ENCODE peak calls at places on chromosomes 1 and 21, in eight cellular contexts. One of them, this sample, is unnamed.

GRCh38 chr1:107664882-107665871 is 299.8 kb downstream of the VAV3 start:
- DNase-seq in B cell: no peak
- DNase-seq in CD4-positive, alpha-beta memory T cell: no peak
- DNase-seq in kidney epithelial cell: no peak
- DNase-seq in upper lobe of right lung: no peak
- DNase-seq in foreskin fibroblast: no peak
- DNase-seq in CD8-positive, alpha-beta memory T cell: no peak
- DNase-seq in GF-D8: no peak
- DNase-seq in this sample: no peak

GRCh38 chr21:35226302-35226701 is 177.2 kb upstream of the RUNX1 start:
- DNase-seq in foreskin fibroblast: peak; percentile 89
- DNase-seq in CD4-positive, alpha-beta memory T cell: no peak
- DNase-seq in CD8-positive, alpha-beta memory T cell: no peak
- DNase-seq in kidney epithelial cell: no peak
- DNase-seq in upper lobe of right lung: no peak
- DNase-seq in B cell: no peak
- DNase-seq in GF-D8: no peak
- DNase-seq in this sample: no peak

GRCh38 chr1:233613252-233614172 is at the start of gene KCNK1:
- DNase-seq in CD8-positive, alpha-beta memory T cell: no peak
- DNase-seq in GF-D8: no peak
- DNase-seq in upper lobe of right lung: peak; percentile 91
- DNase-seq in foreskin fibroblast: peak; percentile 81
- DNase-seq in B cell: no peak
- DNase-seq in kidney epithelial cell: peak; percentile 81
- DNase-seq in CD4-positive, alpha-beta memory T cell: no peak
- DNase-seq in this sample: peak; percentile 77

GRCh38 chr1:3975903-3976630 is 76.0 kb upstream of the C1orf174 start:
- DNase-seq in CD8-positive, alpha-beta memory T cell: no peak
- DNase-seq in foreskin fibroblast: no peak
- DNase-seq in GF-D8: no peak
- DNase-seq in upper lobe of right lung: no peak
- DNase-seq in B cell: no peak
- DNase-seq in CD4-positive, alpha-beta memory T cell: no peak
- DNase-seq in kidney epithelial cell: no peak
- DNase-seq in this sample: no peak

GRCh38 chr1:173392895-173393654 is 84.1 kb upstream of the PRDX6 start:
- DNase-seq in foreskin fibroblast: peak; percentile 95
- DNase-seq in kidney epithelial cell: peak; percentile 35
- DNase-seq in upper lobe of right lung: no peak
- DNase-seq in GF-D8: no peak
- DNase-seq in CD4-positive, alpha-beta memory T cell: no peak
- DNase-seq in B cell: no peak
- DNase-seq in CD8-positive, alpha-beta memory T cell: no peak
- DNase-seq in this sample: no peak

GRCh38 chr1:178037510-178038253 is 56.2 kb upstream of the RASAL2 start:
- DNase-seq in CD4-positive, alpha-beta memory T cell: no peak
- DNase-seq in foreskin fibroblast: peak; percentile 94
- DNase-seq in GF-D8: no peak
- DNase-seq in B cell: peak; percentile 2
- DNase-seq in upper lobe of right lung: peak; percentile 95
- DNase-seq in CD8-positive, alpha-beta memory T cell: no peak
- DNase-seq in kidney epithelial cell: no peak
- DNase-seq in this sample: no peak

GRCh38 chr1:208212893-208213292 is 31.3 kb downstream of the PLXNA2 start:
- DNase-seq in foreskin fibroblast: no peak
- DNase-seq in kidney epithelial cell: no peak
- DNase-seq in CD4-positive, alpha-beta memory T cell: no peak
- DNase-seq in upper lobe of right lung: no peak
- DNase-seq in GF-D8: no peak
- DNase-seq in B cell: no peak
- DNase-seq in CD8-positive, alpha-beta memory T cell: no peak
- DNase-seq in this sample: no peak

GRCh38 chr1:120178799-120179419 is 2.6 kb upstream of the SEC22B start:
- DNase-seq in GF-D8: no peak
- DNase-seq in foreskin fibroblast: peak; percentile 61
- DNase-seq in CD8-positive, alpha-beta memory T cell: no peak
- DNase-seq in upper lobe of right lung: no peak
- DNase-seq in CD4-positive, alpha-beta memory T cell: no peak
- DNase-seq in B cell: no peak
- DNase-seq in kidney epithelial cell: no peak
- DNase-seq in this sample: no peak

GRCh38 chr1:19010995-19011696 is 54.7 kb upstream of the IFFO2 start:
- DNase-seq in foreskin fibroblast: peak; percentile 98
- DNase-seq in upper lobe of right lung: peak; percentile 88
- DNase-seq in GF-D8: peak; percentile 4
- DNase-seq in kidney epithelial cell: peak; percentile 97
- DNase-seq in B cell: no peak
- DNase-seq in CD4-positive, alpha-beta memory T cell: peak; percentile 63
- DNase-seq in CD8-positive, alpha-beta memory T cell: peak; percentile 25
- DNase-seq in this sample: peak; percentile 90

GRCh38 chr1:219128957-219129356 is 44.7 kb upstream of the LYPLAL1 start:
- DNase-seq in CD4-positive, alpha-beta memory T cell: no peak
- DNase-seq in upper lobe of right lung: no peak
- DNase-seq in GF-D8: no peak
- DNase-seq in CD8-positive, alpha-beta memory T cell: no peak
- DNase-seq in foreskin fibroblast: peak; percentile 46
- DNase-seq in kidney epithelial cell: no peak
- DNase-seq in B cell: no peak
- DNase-seq in this sample: no peak

GRCh38 chr1:214209260-214209808 is 71.6 kb upstream of the SMYD2 start:
- DNase-seq in upper lobe of right lung: no peak
- DNase-seq in CD8-positive, alpha-beta memory T cell: no peak
- DNase-seq in foreskin fibroblast: no peak
- DNase-seq in CD4-positive, alpha-beta memory T cell: no peak
- DNase-seq in kidney epithelial cell: no peak
- DNase-seq in GF-D8: no peak
- DNase-seq in B cell: no peak
- DNase-seq in this sample: no peak

GRCh38 chr1:232873412-232873811 is 68.2 kb downstream of the MAP10 start:
- DNase-seq in upper lobe of right lung: no peak
- DNase-seq in B cell: no peak
- DNase-seq in GF-D8: no peak
- DNase-seq in CD4-positive, alpha-beta memory T cell: no peak
- DNase-seq in kidney epithelial cell: no peak
- DNase-seq in CD8-positive, alpha-beta memory T cell: no peak
- DNase-seq in foreskin fibroblast: no peak
- DNase-seq in this sample: no peak

GRCh38 chr1:181131255-181131901 is 42.9 kb downstream of the IER5 start:
- DNase-seq in B cell: peak; percentile 70
- DNase-seq in upper lobe of right lung: no peak
- DNase-seq in CD8-positive, alpha-beta memory T cell: no peak
- DNase-seq in GF-D8: peak; percentile 37
- DNase-seq in foreskin fibroblast: no peak
- DNase-seq in CD4-positive, alpha-beta memory T cell: no peak
- DNase-seq in kidney epithelial cell: no peak
- DNase-seq in this sample: no peak

GRCh38 chr1:116496380-116496779 is 74.4 kb downstream of the CD58 start:
- DNase-seq in CD4-positive, alpha-beta memory T cell: no peak
- DNase-seq in upper lobe of right lung: no peak
- DNase-seq in kidney epithelial cell: no peak
- DNase-seq in B cell: no peak
- DNase-seq in GF-D8: peak; percentile 23
- DNase-seq in CD8-positive, alpha-beta memory T cell: no peak
- DNase-seq in foreskin fibroblast: peak; percentile 80
- DNase-seq in this sample: no peak

GRCh38 chr1:225866061-225866844 is 15.9 kb downstream of the TMEM63A start:
- DNase-seq in CD8-positive, alpha-beta memory T cell: peak; percentile 70
- DNase-seq in kidney epithelial cell: no peak
- DNase-seq in upper lobe of right lung: no peak
- DNase-seq in B cell: peak; percentile 43
- DNase-seq in CD4-positive, alpha-beta memory T cell: peak; percentile 89
- DNase-seq in GF-D8: peak; percentile 56
- DNase-seq in foreskin fibroblast: peak; percentile 59
- DNase-seq in this sample: no peak

GRCh38 chr1:183234660-183235476 is 48.8 kb downstream of the LAMC2 start:
- DNase-seq in CD4-positive, alpha-beta memory T cell: no peak
- DNase-seq in GF-D8: no peak
- DNase-seq in upper lobe of right lung: no peak
- DNase-seq in B cell: no peak
- DNase-seq in CD8-positive, alpha-beta memory T cell: no peak
- DNase-seq in kidney epithelial cell: peak; percentile 80
- DNase-seq in foreskin fibroblast: peak; percentile 97
- DNase-seq in this sample: peak; percentile 86

GRCh38 chr1:184656221-184656620 is 98.4 kb downstream of the EDEM3 start:
- DNase-seq in kidney epithelial cell: no peak
- DNase-seq in foreskin fibroblast: no peak
- DNase-seq in CD4-positive, alpha-beta memory T cell: no peak
- DNase-seq in CD8-positive, alpha-beta memory T cell: no peak
- DNase-seq in GF-D8: no peak
- DNase-seq in B cell: no peak
- DNase-seq in upper lobe of right lung: no peak
- DNase-seq in this sample: no peak

GRCh38 chr1:205430631-205431305 is 8.9 kb upstream of the LEMD1 start:
- DNase-seq in kidney epithelial cell: no peak
- DNase-seq in GF-D8: no peak
- DNase-seq in CD4-positive, alpha-beta memory T cell: peak; percentile 69
- DNase-seq in CD8-positive, alpha-beta memory T cell: peak; percentile 57
- DNase-seq in B cell: peak; percentile 88
- DNase-seq in upper lobe of right lung: peak; percentile 75
- DNase-seq in foreskin fibroblast: peak; percentile 52
- DNase-seq in this sample: no peak

GRCh38 chr1:100631015-100631521 is 88.5 kb upstream of the VCAM1 start:
- DNase-seq in B cell: no peak
- DNase-seq in foreskin fibroblast: peak; percentile 58
- DNase-seq in CD8-positive, alpha-beta memory T cell: no peak
- DNase-seq in kidney epithelial cell: peak; percentile 79
- DNase-seq in GF-D8: peak; percentile 72
- DNase-seq in upper lobe of right lung: no peak
- DNase-seq in CD4-positive, alpha-beta memory T cell: no peak
- DNase-seq in this sample: no peak

GRCh38 chr1:41860771-41861170 is 58.0 kb downstream of the HIVEP3 start:
- DNase-seq in GF-D8: no peak
- DNase-seq in CD8-positive, alpha-beta memory T cell: no peak
- DNase-seq in kidney epithelial cell: no peak
- DNase-seq in upper lobe of right lung: no peak
- DNase-seq in CD4-positive, alpha-beta memory T cell: no peak
- DNase-seq in B cell: no peak
- DNase-seq in foreskin fibroblast: no peak
- DNase-seq in this sample: no peak

GRCh38 chr1:43531906-43532584 is 1.4 kb downstream of the PTPRF start:
- DNase-seq in B cell: no peak
- DNase-seq in foreskin fibroblast: no peak
- DNase-seq in CD8-positive, alpha-beta memory T cell: no peak
- DNase-seq in upper lobe of right lung: peak; percentile 64
- DNase-seq in kidney epithelial cell: no peak
- DNase-seq in CD4-positive, alpha-beta memory T cell: no peak
- DNase-seq in GF-D8: no peak
- DNase-seq in this sample: no peak

GRCh38 chr1:170807432-170807831 is 127.9 kb upstream of the MROH9 start:
- DNase-seq in upper lobe of right lung: no peak
- DNase-seq in CD8-positive, alpha-beta memory T cell: no peak
- DNase-seq in kidney epithelial cell: peak; percentile 10
- DNase-seq in CD4-positive, alpha-beta memory T cell: no peak
- DNase-seq in foreskin fibroblast: peak; percentile 89
- DNase-seq in GF-D8: no peak
- DNase-seq in B cell: no peak
- DNase-seq in this sample: no peak

GRCh38 chr1:117678246-117678977 is 72.6 kb downstream of the TENT5C start:
- DNase-seq in CD8-positive, alpha-beta memory T cell: no peak
- DNase-seq in B cell: no peak
- DNase-seq in kidney epithelial cell: no peak
- DNase-seq in CD4-positive, alpha-beta memory T cell: no peak
- DNase-seq in upper lobe of right lung: no peak
- DNase-seq in GF-D8: no peak
- DNase-seq in foreskin fibroblast: no peak
- DNase-seq in this sample: no peak

GRCh38 chr21:39184050-39184980 is 1.1 kb upstream of the PSMG1 start:
- DNase-seq in B cell: no peak
- DNase-seq in foreskin fibroblast: peak; percentile 22
- DNase-seq in kidney epithelial cell: no peak
- DNase-seq in GF-D8: no peak
- DNase-seq in CD4-positive, alpha-beta memory T cell: no peak
- DNase-seq in CD8-positive, alpha-beta memory T cell: no peak
- DNase-seq in upper lobe of right lung: no peak
- DNase-seq in this sample: no peak

GRCh38 chr21:32719085-32719484 is 8.7 kb downstream of the SYNJ1 start:
- DNase-seq in CD8-positive, alpha-beta memory T cell: no peak
- DNase-seq in foreskin fibroblast: no peak
- DNase-seq in GF-D8: no peak
- DNase-seq in B cell: no peak
- DNase-seq in upper lobe of right lung: no peak
- DNase-seq in kidney epithelial cell: no peak
- DNase-seq in CD4-positive, alpha-beta memory T cell: no peak
- DNase-seq in this sample: no peak

GRCh38 chr1:36207339-36207738 is 16.9 kb upstream of the THRAP3 start:
- DNase-seq in kidney epithelial cell: no peak
- DNase-seq in CD8-positive, alpha-beta memory T cell: no peak
- DNase-seq in CD4-positive, alpha-beta memory T cell: no peak
- DNase-seq in B cell: no peak
- DNase-seq in GF-D8: no peak
- DNase-seq in upper lobe of right lung: peak; percentile 66
- DNase-seq in foreskin fibroblast: peak; percentile 71
- DNase-seq in this sample: no peak

GRCh38 chr1:92475029-92475428 is 11.7 kb downstream of the GFI1 start:
- DNase-seq in kidney epithelial cell: no peak
- DNase-seq in CD8-positive, alpha-beta memory T cell: no peak
- DNase-seq in CD4-positive, alpha-beta memory T cell: no peak
- DNase-seq in upper lobe of right lung: no peak
- DNase-seq in B cell: no peak
- DNase-seq in foreskin fibroblast: no peak
- DNase-seq in GF-D8: no peak
- DNase-seq in this sample: no peak

GRCh38 chr1:203444077-203444683 is 31.4 kb upstream of the PRELP start:
- DNase-seq in CD8-positive, alpha-beta memory T cell: no peak
- DNase-seq in B cell: no peak
- DNase-seq in GF-D8: no peak
- DNase-seq in foreskin fibroblast: peak; percentile 42
- DNase-seq in kidney epithelial cell: no peak
- DNase-seq in CD4-positive, alpha-beta memory T cell: no peak
- DNase-seq in upper lobe of right lung: no peak
- DNase-seq in this sample: no peak

GRCh38 chr1:45945426-45945825 is 142.0 kb downstream of the MAST2 start:
- DNase-seq in CD8-positive, alpha-beta memory T cell: no peak
- DNase-seq in foreskin fibroblast: peak; percentile 57
- DNase-seq in kidney epithelial cell: no peak
- DNase-seq in B cell: no peak
- DNase-seq in GF-D8: no peak
- DNase-seq in upper lobe of right lung: no peak
- DNase-seq in CD4-positive, alpha-beta memory T cell: no peak
- DNase-seq in this sample: no peak

GRCh38 chr21:34707876-34708325 is 39.1 kb downstream of the CLIC6 start:
- DNase-seq in CD8-positive, alpha-beta memory T cell: peak; percentile 16
- DNase-seq in CD4-positive, alpha-beta memory T cell: peak; percentile 45
- DNase-seq in upper lobe of right lung: no peak
- DNase-seq in foreskin fibroblast: no peak
- DNase-seq in GF-D8: no peak
- DNase-seq in B cell: no peak
- DNase-seq in kidney epithelial cell: no peak
- DNase-seq in this sample: no peak

GRCh38 chr1:172425339-172425738 is 4.9 kb downstream of the C1orf105 start:
- DNase-seq in foreskin fibroblast: no peak
- DNase-seq in GF-D8: no peak
- DNase-seq in upper lobe of right lung: no peak
- DNase-seq in B cell: no peak
- DNase-seq in kidney epithelial cell: no peak
- DNase-seq in CD4-positive, alpha-beta memory T cell: no peak
- DNase-seq in CD8-positive, alpha-beta memory T cell: no peak
- DNase-seq in this sample: no peak

GRCh38 chr1:172938676-172939075 is 112.1 kb downstream of the TNFSF18 start:
- DNase-seq in CD4-positive, alpha-beta memory T cell: no peak
- DNase-seq in GF-D8: no peak
- DNase-seq in foreskin fibroblast: peak; percentile 82
- DNase-seq in B cell: no peak
- DNase-seq in kidney epithelial cell: no peak
- DNase-seq in upper lobe of right lung: no peak
- DNase-seq in CD8-positive, alpha-beta memory T cell: no peak
- DNase-seq in this sample: no peak

GRCh38 chr1:78919150-78919549 is 87.4 kb downstream of the ADGRL4 start:
- DNase-seq in kidney epithelial cell: no peak
- DNase-seq in CD8-positive, alpha-beta memory T cell: no peak
- DNase-seq in CD4-positive, alpha-beta memory T cell: no peak
- DNase-seq in foreskin fibroblast: peak; percentile 1
- DNase-seq in upper lobe of right lung: no peak
- DNase-seq in GF-D8: no peak
- DNase-seq in B cell: no peak
- DNase-seq in this sample: no peak

GRCh38 chr1:112906155-112906698 is 49.8 kb downstream of the SLC16A1 start:
- DNase-seq in kidney epithelial cell: no peak
- DNase-seq in upper lobe of right lung: no peak
- DNase-seq in foreskin fibroblast: no peak
- DNase-seq in B cell: no peak
- DNase-seq in CD4-positive, alpha-beta memory T cell: no peak
- DNase-seq in CD8-positive, alpha-beta memory T cell: no peak
- DNase-seq in GF-D8: no peak
- DNase-seq in this sample: no peak